ENCODE peak calls at places on chromosomes 13 and 19, in five cellular contexts. W is A549, X is heart left ventricle, P is mammary epithelial cell, S is HCT116. A is an unnamed sample.
A peak's percentile ranks its signal among the peaks of the same experiment; 100 is the strongest.

GRCh38 chr13:100128373-100128772 is 39.5 kb downstream of the PCCA start:
- DNase-seq in P (peak; percentile 8), W (peak; percentile 12), S (no peak), X (no peak), A (no peak)

GRCh38 chr13:108586826-108587225 is 42.6 kb upstream of the MYO16 start:
- DNase-seq in P (no peak), W (no peak), S (no peak), X (no peak), A (no peak)

GRCh38 chr19:47107201-47107952 is 6.2 kb downstream of the ZC3H4 start:
- DNase-seq in W (no peak), P (peak; percentile 32), S (no peak), X (no peak), A (no peak)

GRCh38 chr19:4914736-4915501 is 5.6 kb downstream of the UHRF1 start:
- DNase-seq in S (peak; percentile 76), W (peak; percentile 73), X (peak; percentile 75), P (peak; percentile 93), A (peak; percentile 87)

GRCh38 chr13:23868521-23868920 is 20.7 kb downstream of the MIPEP start:
- DNase-seq in W (peak; percentile 66), X (no peak), S (no peak), P (peak; percentile 84), A (peak; percentile 87)

GRCh38 chr13:110187501-110188161 is 119.3 kb downstream of the COL4A1 start:
- DNase-seq in P (peak; percentile 47), W (no peak), S (no peak), X (no peak), A (peak; percentile 54)

GRCh38 chr19:54191671-54192453 is 754 bp downstream of the TSEN34 start:
- DNase-seq in S (no peak), W (peak; percentile 52), P (no peak), X (no peak), A (peak; percentile 38)

GRCh38 chr19:9586764-9587163 is 2.5 kb upstream of the ZNF121 start:
- DNase-seq in W (peak; percentile 78), S (peak; percentile 82), P (peak; percentile 70), X (no peak), A (peak; percentile 40)

GRCh38 chr19:28028881-28029280 is 1184.1 kb downstream of the UQCRFS1 start:
- DNase-seq in S (no peak), P (no peak), W (no peak), X (no peak), A (no peak)

GRCh38 chr13:110907951-110908898 is 6.6 kb downstream of the ANKRD10 start:
- DNase-seq in S (peak; percentile 95), W (peak; percentile 74), X (no peak), P (peak; percentile 99), A (peak; percentile 98)

GRCh38 chr13:72205773-72206172 is 338.8 kb upstream of the DACH1 start:
- DNase-seq in X (no peak), S (peak; percentile 6), P (peak; percentile 81), W (no peak), A (peak; percentile 55)

GRCh38 chr13:44298314-44298713 is 75.3 kb upstream of the SERP2 start:
- DNase-seq in P (no peak), S (no peak), W (no peak), X (no peak), A (no peak)

GRCh38 chr13:33612641-33613638 is 205.0 kb upstream of the RFC3 start:
- DNase-seq in X (no peak), W (no peak), P (no peak), S (no peak), A (no peak)

GRCh38 chr19:18401580-18402112 is 4.2 kb upstream of the LRRC25 start:
- DNase-seq in W (peak; percentile 85), S (no peak), P (peak; percentile 60), X (no peak), A (peak; percentile 72)

GRCh38 chr19:801030-801860 is 4.0 kb downstream of the PTBP1 start:
- DNase-seq in P (peak; percentile 56), W (no peak), X (peak; percentile 86), S (no peak), A (no peak)

GRCh38 chr19:12117203-12117970 is 22.8 kb downstream of the ZNF20 start:
- DNase-seq in W (no peak), P (no peak), X (no peak), S (no peak), A (no peak)

GRCh38 chr13:109919715-109920375 is 133.5 kb upstream of the IRS2 start:
- DNase-seq in W (no peak), P (no peak), X (no peak), S (no peak), A (no peak)

GRCh38 chr19:29562299-29563297 is 36.8 kb downstream of the VSTM2B start:
- DNase-seq in W (no peak), X (no peak), P (no peak), S (no peak), A (no peak)

GRCh38 chr13:95356916-95357315 is 55.7 kb upstream of the ABCC4 start:
- DNase-seq in X (no peak), S (no peak), W (no peak), P (no peak), A (no peak)

GRCh38 chr13:31159306-31159705 is 2.4 kb downstream of the HSPH1 start:
- DNase-seq in X (no peak), W (no peak), S (no peak), P (peak; percentile 5), A (no peak)

GRCh38 chr19:41887711-41888382 is 4.9 kb downstream of the ARHGEF1 start:
- DNase-seq in S (peak; percentile 93), W (no peak), P (peak; percentile 99), X (no peak), A (peak; percentile 96)

GRCh38 chr13:90293793-90294361 is 1053.6 kb upstream of the MIR17HG start:
- DNase-seq in P (no peak), W (no peak), S (no peak), X (no peak), A (no peak)

GRCh38 chr19:17532116-17532515 is 20.7 kb downstream of the PGLS start:
- DNase-seq in X (no peak), S (no peak), W (no peak), P (no peak), A (no peak)

GRCh38 chr19:42284066-42284501 is 15.0 kb downstream of the CIC start:
- DNase-seq in X (peak; percentile 91), P (peak; percentile 69), W (peak; percentile 86), S (no peak), A (peak; percentile 25)

GRCh38 chr19:53112286-53112685 is 9.1 kb upstream of the ZNF160 start:
- DNase-seq in W (no peak), S (no peak), X (no peak), P (peak; percentile 53), A (peak; percentile 56)

GRCh38 chr13:44932850-44933251 is 56.4 kb downstream of the NUFIP1 start:
- DNase-seq in W (peak; percentile 11), S (no peak), X (no peak), P (no peak), A (no peak)

GRCh38 chr19:18502633-18503294 is 19.1 kb downstream of the ELL start:
- DNase-seq in P (no peak), X (peak; percentile 77), W (no peak), S (no peak), A (no peak)

GRCh38 chr19:18967358-18968146 is 26.5 kb upstream of the HOMER3 start:
- DNase-seq in W (peak; percentile 16), S (no peak), P (peak; percentile 62), X (peak; percentile 74), A (peak; percentile 68)

DNA sequence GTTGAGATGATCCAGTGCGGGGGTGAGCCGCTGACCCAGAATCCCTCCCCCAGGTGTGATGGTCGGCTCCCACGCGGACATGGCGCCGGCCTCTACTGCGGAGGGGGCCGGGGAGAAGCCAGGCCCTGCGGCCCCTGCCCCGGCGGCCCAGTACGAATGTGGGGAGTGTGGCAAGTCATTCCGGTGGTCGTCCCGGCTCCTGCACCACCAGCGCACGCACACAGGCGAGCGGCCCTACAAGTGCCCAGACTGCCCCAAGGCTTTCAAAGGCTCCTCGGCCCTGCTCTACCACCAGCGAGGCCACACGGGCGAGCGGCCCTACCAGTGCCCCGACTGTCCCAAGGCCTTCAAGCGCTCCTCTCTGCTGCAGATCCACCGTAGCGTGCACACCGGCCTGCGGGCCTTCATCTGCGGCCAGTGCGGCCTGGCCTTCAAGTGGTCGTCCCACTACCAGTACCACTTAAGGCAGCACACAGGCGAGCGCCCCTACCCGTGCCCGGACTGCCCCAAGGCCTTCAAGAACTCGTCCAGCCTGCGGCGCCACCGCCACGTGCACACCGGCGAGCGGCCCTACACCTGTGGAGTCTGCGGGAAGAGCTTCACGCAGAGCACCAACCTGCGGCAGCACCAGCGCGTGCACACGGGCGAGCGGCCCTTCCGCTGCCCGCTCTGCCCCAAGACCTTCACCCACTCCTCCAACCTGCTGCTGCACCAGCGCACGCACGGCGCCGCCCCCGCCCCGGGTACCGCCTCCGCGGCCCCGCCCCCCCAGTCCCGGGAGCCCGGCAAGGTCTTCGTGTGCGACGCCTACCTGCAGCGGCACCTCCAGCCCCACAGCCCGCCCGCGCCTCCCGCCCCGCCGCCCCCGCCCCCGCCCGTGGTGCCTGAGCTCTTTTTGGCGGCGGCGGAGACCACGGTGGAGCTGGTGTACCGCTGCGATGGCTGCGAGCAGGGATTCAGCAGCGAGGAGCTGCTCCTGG is 3.5 kb upstream of the NAT14 start:
- DNase-seq in W (no peak), P (no peak), X (no peak), S (no peak), A (no peak)
- H3K4me1 ChIP-seq in W (peaks cover 38% of the 10 kb centered on the region), P (peaks cover 22% of the 10 kb centered on the region), X (peaks cover 39% of the 10 kb centered on the region), S (peaks cover 19% of the 10 kb centered on the region), A (peaks cover 7% of the 10 kb centered on the region)

GRCh38 chr13:60577761-60578160 is 180.7 kb downstream of the TDRD3 start:
- DNase-seq in S (no peak), P (no peak), X (no peak), W (no peak), A (no peak)
- H3K27ac ChIP-seq in S (no peak overlapping the region), P (no peak overlapping the region), X (no peak overlapping the region), W (no peak overlapping the region), A (no peak overlapping the region)

DNA sequence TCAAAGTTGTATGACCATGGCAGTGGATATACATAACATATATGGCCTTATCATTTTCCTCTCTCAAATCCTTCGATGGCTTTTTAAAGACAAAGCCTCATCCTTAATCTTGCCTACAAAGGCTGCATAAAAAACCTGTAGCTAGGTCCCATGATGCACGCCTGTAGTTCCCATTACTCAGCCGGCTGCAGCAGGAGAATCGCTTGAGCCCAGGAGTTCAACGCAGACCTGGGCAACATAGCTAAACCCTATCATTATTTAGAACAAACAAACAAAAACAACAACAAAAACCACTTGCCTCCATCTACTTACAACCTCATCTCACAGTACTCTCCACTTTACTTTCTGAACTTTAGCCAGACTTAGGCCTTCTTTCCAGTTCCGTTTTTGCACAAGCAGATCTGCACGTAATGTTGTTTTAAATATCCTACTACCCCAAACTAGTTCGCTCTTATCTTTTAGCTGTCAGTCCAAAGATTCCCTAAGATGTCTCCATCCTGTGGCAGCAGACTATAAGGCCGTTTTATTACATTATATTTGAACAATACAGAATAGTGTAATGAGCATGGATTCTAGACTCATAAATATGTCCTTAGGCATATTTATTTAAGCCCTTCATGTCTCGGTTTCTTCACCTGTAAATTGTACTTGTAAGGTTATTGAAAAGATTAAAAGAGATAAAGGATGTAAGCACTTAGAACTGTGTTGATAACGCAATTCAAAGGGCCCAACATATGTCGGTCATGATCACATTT is 969 bp upstream of the POMP start:
- DNase-seq in P (peak; percentile 6), X (no peak), S (no peak), W (peak; percentile 11), A (peak; percentile 14)
- TF ChIP-seq CTCF in P (no peak), X (peak; percentile 17), S (no peak), W (no peak), A (peak; percentile 43)

GRCh38 chr19:50792246-50792851 is 2.1 kb downstream of the ACP4 start:
- DNase-seq in P (no peak), S (no peak), X (no peak), W (no peak), A (no peak)
- H3K4me1 ChIP-seq in P (no peaks in the 10 kb centered on the region), S (peaks cover 11% of the 10 kb centered on the region), X (no peaks in the 10 kb centered on the region), W (peaks cover 9% of the 10 kb centered on the region), A (no peaks in the 10 kb centered on the region)

GRCh38 chr19:5940260-5941208 is 26.5 kb downstream of the CAPS start:
- DNase-seq in S (no peak), W (no peak), P (no peak), X (no peak), A (no peak)
- H3K27ac ChIP-seq in S (no peak overlapping the region), W (no peak overlapping the region), P (no peak overlapping the region), X (peak overlapping the region; percentile 41), A (no peak overlapping the region)